ENCODE peak calls at places on chromosomes 1 and 21, in nine cellular contexts. M is body of pancreas, A is brain microvascular endothelial cell, D is endothelial cell, G is H9, W is astrocyte of the spinal cord, V is RWPE1, L is neural crest cell, Q is cardiac fibroblast. N is an unnamed sample.

GRCh38 chr1:118504231-118504644 is 319.2 kb upstream of the SPAG17 start:
- DNase-seq in D (peak), W (no peak), A (no peak), M (no peak), Q (no peak), G (no peak), L (no peak), V (no peak), N (no peak)

GRCh38 chr1:207327994-207328393 is 6.5 kb downstream of the CD55 start:
- DNase-seq in A (no peak), V (no peak), W (peak), L (no peak), Q (peak), M (no peak), G (no peak), D (no peak), N (no peak)

GRCh38 chr1:106022312-106022902 is 1034.1 kb upstream of the PRMT6 start:
- DNase-seq in M (no peak), A (no peak), W (peak), V (peak), D (no peak), Q (peak), L (no peak), G (no peak), N (no peak)

GRCh38 chr1:19010995-19011696 is 54.7 kb upstream of the IFFO2 start:
- DNase-seq in L (peak), W (peak), D (no peak), Q (peak), A (peak), V (peak), G (peak), M (peak), N (no peak)

GRCh38 chr1:223479261-223479660 is 86.0 kb downstream of the CCDC185 start:
- DNase-seq in L (no peak), W (no peak), V (no peak), A (no peak), M (no peak), Q (no peak), G (no peak), D (no peak), N (no peak)

GRCh38 chr1:197358959-197359358 is 90.9 kb downstream of the CRB1 start:
- DNase-seq in V (no peak), Q (no peak), D (no peak), G (no peak), M (no peak), A (no peak), W (no peak), L (no peak), N (no peak)

GRCh38 chr1:145846191-145846590 is 761 bp downstream of the NUDT17 start:
- DNase-seq in W (peak), Q (peak), D (peak), M (no peak), V (peak), L (peak), A (no peak), G (peak), N (no peak)

GRCh38 chr1:55718758-55719671 is 503.9 kb upstream of the USP24 start:
- DNase-seq in L (no peak), V (peak), D (no peak), W (peak), A (peak), Q (peak), M (peak), G (peak), N (no peak)

GRCh38 chr1:100440075-100440809 is 87.9 kb downstream of the CDC14A start:
- DNase-seq in Q (no peak), D (no peak), M (no peak), V (no peak), L (no peak), W (no peak), A (no peak), G (no peak), N (peak)

GRCh38 chr1:215056584-215056983 is 26.0 kb upstream of the KCNK2 start:
- DNase-seq in D (no peak), G (no peak), M (no peak), Q (peak), V (no peak), A (peak), W (peak), L (no peak), N (no peak)

GRCh38 chr1:166013232-166013631 is 153.6 kb downstream of the FAM78B start:
- DNase-seq in G (no peak), D (no peak), A (no peak), M (no peak), W (no peak), V (no peak), Q (no peak), L (no peak), N (no peak)

GRCh38 chr21:29939859-29940245 is at the start of gene GRIK1:
- DNase-seq in L (peak), W (peak), G (peak), A (no peak), V (peak), D (no peak), M (no peak), Q (no peak), N (no peak)

GRCh38 chr1:34984435-34985062 is 598 bp downstream of the TMEM35B start:
- DNase-seq in D (peak), V (peak), W (peak), L (no peak), Q (peak), A (peak), M (no peak), G (no peak), N (no peak)

GRCh38 chr1:33918368-33918767 is 54.5 kb downstream of the HMGB4 start:
- DNase-seq in D (no peak), W (peak), L (no peak), A (no peak), Q (peak), M (no peak), V (no peak), G (no peak), N (no peak)

GRCh38 chr1:28378906-28379305 is 9.4 kb downstream of the PHACTR4 start:
- DNase-seq in V (no peak), L (no peak), W (no peak), M (no peak), A (no peak), D (no peak), G (no peak), Q (no peak), N (no peak)

GRCh38 chr21:14120091-14120734 is 90.5 kb downstream of the LIPI start:
- DNase-seq in L (peak), G (peak), W (no peak), M (peak), Q (no peak), A (no peak), V (peak), D (peak), N (peak)

GRCh38 chr1:230267338-230268065 is 158.6 kb downstream of the PGBD5 start:
- DNase-seq in G (no peak), A (no peak), Q (no peak), W (no peak), V (no peak), D (no peak), L (no peak), M (peak), N (no peak)

GRCh38 chr1:9494936-9495758 is 44.1 kb upstream of the SLC25A33 start:
- DNase-seq in M (peak), D (peak), A (no peak), G (peak), W (peak), Q (peak), L (peak), V (peak), N (peak)

GRCh38 chr1:211732276-211732571 is 56.8 kb upstream of the NEK2 start:
- DNase-seq in G (no peak), D (no peak), Q (no peak), M (no peak), A (no peak), W (no peak), V (no peak), L (no peak), N (no peak)

GRCh38 chr1:202994756-202995155 is 12.4 kb upstream of the TMEM183A start:
- DNase-seq in W (no peak), L (no peak), V (no peak), M (no peak), D (no peak), Q (no peak), G (no peak), A (no peak), N (no peak)

GRCh38 chr21:29649370-29649963 is 290.3 kb downstream of the GRIK1 start:
- DNase-seq in L (no peak), W (no peak), V (no peak), Q (no peak), D (no peak), M (no peak), G (no peak), A (no peak), N (no peak)

GRCh38 chr1:29133861-29134694 is 10.4 kb upstream of the TMEM200B start:
- DNase-seq in M (no peak), W (no peak), A (no peak), L (no peak), D (no peak), Q (no peak), G (no peak), V (no peak), N (no peak)

GRCh38 chr1:179184403-179184802 is 45.1 kb downstream of the ABL2 start:
- DNase-seq in Q (no peak), D (no peak), G (no peak), A (no peak), W (no peak), M (no peak), L (no peak), V (no peak), N (no peak)

GRCh38 chr1:156707486-156708244 is 2.3 kb upstream of the CRABP2 start:
- DNase-seq in A (no peak), L (no peak), M (no peak), G (peak), D (no peak), V (no peak), Q (peak), W (no peak), N (no peak)

GRCh38 chr1:53891021-53891420 is 1.4 kb upstream of the YIPF1 start:
- DNase-seq in M (no peak), D (no peak), A (no peak), L (no peak), V (no peak), Q (no peak), G (no peak), W (no peak), N (no peak)

GRCh38 chr1:154221815-154222081 is 993 bp downstream of the UBAP2L start:
- DNase-seq in G (no peak), M (no peak), D (no peak), V (no peak), A (peak), Q (peak), W (peak), L (no peak), N (no peak)

GRCh38 chr1:69401894-69402293 is 165.8 kb upstream of the LRRC7 start:
- DNase-seq in M (no peak), L (no peak), D (no peak), A (peak), V (no peak), W (no peak), Q (no peak), G (no peak), N (no peak)

GRCh38 chr21:26833011-26833410 is 12.2 kb downstream of the ADAMTS1 start:
- DNase-seq in Q (no peak), G (no peak), L (no peak), A (no peak), V (no peak), M (no peak), D (no peak), W (no peak), N (no peak)

GRCh38 chr1:56439610-56440264 is 139.6 kb downstream of the PLPP3 start:
- DNase-seq in D (no peak), Q (no peak), W (no peak), V (no peak), M (no peak), A (no peak), L (no peak), G (no peak), N (no peak)

GRCh38 chr1:39816431-39817090 is 27.9 kb upstream of the BMP8B start:
- DNase-seq in D (peak), A (peak), W (peak), L (peak), M (peak), Q (peak), G (peak), V (peak), N (peak)

GRCh38 chr1:219639843-219640606 is 27.1 kb upstream of the ZC3H11B start:
- DNase-seq in W (peak), G (no peak), Q (no peak), L (no peak), M (no peak), A (no peak), V (peak), D (no peak), N (no peak)

GRCh38 chr1:115727706-115728249 is 40.7 kb downstream of the CASQ2 start:
- DNase-seq in W (peak), G (no peak), A (peak), V (no peak), M (peak), D (no peak), L (no peak), Q (peak), N (no peak)

GRCh38 chr21:25281134-25281533 is 326.1 kb downstream of the MRPL39 start:
- DNase-seq in L (no peak), M (no peak), D (no peak), W (no peak), V (no peak), A (no peak), G (no peak), Q (no peak), N (no peak)

GRCh38 chr1:41322101-41322661 is 39.1 kb upstream of the FOXO6 start:
- DNase-seq in Q (no peak), L (no peak), A (no peak), G (no peak), M (no peak), W (no peak), V (no peak), D (no peak), N (no peak)

GRCh38 chr1:221611930-221612777 is 129.7 kb downstream of the DUSP10 start:
- DNase-seq in M (peak), W (peak), G (no peak), L (no peak), D (no peak), Q (peak), V (peak), A (peak), N (no peak)

GRCh38 chr1:33383974-33384767 is 46.7 kb downstream of the PHC2 start:
- DNase-seq in M (no peak), D (no peak), L (no peak), G (no peak), W (peak), Q (peak), V (peak), A (peak), N (no peak)

GRCh38 chr1:16915627-16915973 is 6.1 kb upstream of the CROCC start:
- DNase-seq in M (no peak), A (no peak), Q (peak), L (no peak), W (no peak), D (no peak), G (no peak), V (no peak), N (no peak)
- TF ChIP-seq CTCF in M (no peak), A (peak), Q (peak), L (peak), W (peak), D (no peak), G (no peak), V (no peak), N (no peak)

GRCh38 chr21:44521301-44521927 is 18.6 kb downstream of the KRTAP10-1 start:
- DNase-seq in M (peak), A (no peak), Q (no peak), G (no peak), W (no peak), D (no peak), L (no peak), V (no peak), N (no peak)

GRCh38 chr21:44519346-44520325 is 20.4 kb downstream of the KRTAP10-1 start:
- DNase-seq in A (no peak), D (no peak), M (no peak), V (no peak), L (no peak), Q (no peak), W (no peak), G (no peak), N (no peak)

GRCh38 chr21:44521928-44522752 is 17.9 kb downstream of the KRTAP10-1 start:
- DNase-seq in Q (no peak), W (no peak), G (peak), D (no peak), V (no peak), A (no peak), M (peak), L (no peak), N (no peak)

GRCh38 chr21:44518684-44519083 is 21.3 kb downstream of the KRTAP10-1 start:
- DNase-seq in M (no peak), V (no peak), Q (no peak), A (no peak), G (no peak), L (no peak), W (no peak), D (no peak), N (no peak)

DNA sequence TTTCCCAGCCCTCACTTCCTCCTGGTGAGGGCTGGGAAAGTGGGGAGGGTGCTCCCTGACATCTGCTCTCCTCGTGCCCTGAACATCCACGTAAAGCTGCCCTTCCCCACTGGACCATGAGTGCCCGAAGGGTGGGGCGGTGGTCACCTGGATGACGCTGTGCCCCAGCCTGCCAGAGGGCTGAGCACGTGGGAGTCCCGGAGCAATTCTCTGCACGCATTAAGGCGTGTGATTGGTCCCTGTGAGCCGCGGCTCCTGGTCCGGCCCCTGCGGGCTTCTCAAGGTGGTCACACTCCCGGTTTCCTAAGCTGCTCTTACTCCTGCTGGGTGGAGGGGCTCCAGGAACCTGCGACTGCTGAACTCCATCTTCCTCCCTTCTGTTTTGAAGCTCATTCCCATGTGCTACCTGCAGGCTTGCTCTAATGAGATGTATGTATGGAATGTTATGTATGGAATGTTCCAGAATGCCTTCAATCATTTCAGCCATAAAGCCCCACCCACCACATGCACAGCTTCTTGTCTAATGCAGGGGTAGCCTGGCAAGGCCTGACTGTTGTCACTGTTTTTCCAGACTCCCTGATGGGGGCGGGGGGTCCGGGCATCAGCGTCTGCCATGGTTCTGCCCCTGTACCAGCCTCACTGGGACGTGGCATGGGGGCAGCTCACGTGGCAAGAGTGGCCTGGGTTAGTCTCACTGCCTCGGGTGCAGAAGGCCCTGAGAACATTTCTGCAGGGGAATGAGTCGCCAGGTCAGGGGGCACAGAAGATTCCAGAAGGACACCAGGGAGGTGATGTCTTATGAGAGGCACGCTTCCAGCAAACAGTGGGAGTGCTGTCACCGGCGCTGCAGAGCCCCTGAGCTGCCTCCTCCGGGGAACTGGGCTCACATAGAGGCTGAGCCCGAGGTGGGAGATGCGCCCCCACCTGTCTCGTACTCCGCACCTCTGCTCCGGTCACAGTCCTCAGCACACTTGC is 19.4 kb downstream of the KRTAP10-1 start:
- DNase-seq in M (peak), V (no peak), L (no peak), G (no peak), Q (no peak), A (no peak), D (no peak), W (no peak), N (no peak)
- TF ChIP-seq CTCF in M (no peak), V (no peak), L (no peak), G (no peak), Q (no peak), A (no peak), D (no peak), W (no peak), N (no peak)

GRCh38 chr1:113178106-113178505 is 105.1 kb downstream of the LRIG2 start:
- DNase-seq in W (no peak), G (no peak), A (no peak), L (no peak), Q (no peak), V (no peak), M (no peak), D (no peak), N (no peak)

GRCh38 chr1:113178522-113178921 is 105.5 kb downstream of the LRIG2 start:
- DNase-seq in M (no peak), Q (peak), W (no peak), D (no peak), A (no peak), V (no peak), L (no peak), G (no peak), N (no peak)
- TF ChIP-seq CTCF in M (no peak), Q (peak), W (peak), D (no peak), A (peak), V (no peak), L (no peak), G (peak), N (no peak)

GRCh38 chr1:186330758-186331157 is 44.3 kb downstream of the TPR start:
- DNase-seq in Q (no peak), M (no peak), W (no peak), L (no peak), V (no peak), A (peak), D (no peak), G (no peak), N (no peak)
- TF ChIP-seq CTCF in Q (peak), M (no peak), W (peak), L (peak), V (no peak), A (peak), D (peak), G (peak), N (peak)

GRCh38 chr1:201095581-201096531 is 16.4 kb downstream of the CACNA1S start:
- DNase-seq in V (no peak), A (no peak), L (no peak), W (peak), G (no peak), Q (no peak), M (no peak), D (no peak), N (no peak)

GRCh38 chr1:201092738-201093137 is 19.5 kb downstream of the CACNA1S start:
- DNase-seq in A (no peak), G (no peak), M (no peak), L (no peak), Q (no peak), W (no peak), V (no peak), D (no peak), N (no peak)

GRCh38 chr1:201094829-201095228 is 17.4 kb downstream of the CACNA1S start:
- DNase-seq in A (no peak), L (no peak), W (no peak), Q (no peak), G (no peak), V (no peak), M (no peak), D (no peak), N (no peak)

GRCh38 chr1:201093561-201093960 is 18.7 kb downstream of the CACNA1S start:
- DNase-seq in Q (no peak), A (no peak), G (no peak), M (no peak), W (no peak), V (no peak), L (no peak), D (no peak), N (no peak)

GRCh38 chr1:201093962-201094361 is 18.3 kb downstream of the CACNA1S start:
- DNase-seq in A (no peak), L (no peak), W (no peak), M (no peak), Q (no peak), D (no peak), G (no peak), V (no peak), N (no peak)
- TF ChIP-seq CTCF in A (no peak), L (no peak), W (no peak), M (no peak), Q (no peak), D (no peak), G (no peak), V (no peak), N (no peak)